ENCODE peak calls at places on chromosomes 6 and 20, in nine cellular contexts. One of them, this sample, is unnamed.

GRCh38 chr6:35359346-35359743 is 17.0 kb downstream of the PPARD start:
- DNase-seq in GM23248: no peak
- DNase-seq in MM.1S: no peak
- DNase-seq in PC-3: no peak
- DNase-seq in neural progenitor cell: no peak
- DNase-seq in HCT116: no peak
- DNase-seq in OCI-LY7: no peak
- DNase-seq in SK-N-SH: no peak
- DNase-seq in hepatocyte: no peak
- DNase-seq in this sample: no peak

GRCh38 chr20:44166477-44166876 is 20.5 kb downstream of the JPH2 start:
- DNase-seq in GM23248: peak; percentile 77
- DNase-seq in MM.1S: no peak
- DNase-seq in PC-3: peak; percentile 82
- DNase-seq in neural progenitor cell: no peak
- DNase-seq in HCT116: no peak
- DNase-seq in OCI-LY7: no peak
- DNase-seq in SK-N-SH: no peak
- DNase-seq in hepatocyte: no peak
- DNase-seq in this sample: no peak

GRCh38 chr6:45677381-45677992 is 299.8 kb upstream of the SUPT3H start:
- DNase-seq in GM23248: no peak
- DNase-seq in MM.1S: peak; percentile 72
- DNase-seq in PC-3: peak; percentile 53
- DNase-seq in neural progenitor cell: no peak
- DNase-seq in HCT116: no peak
- DNase-seq in OCI-LY7: peak; percentile 89
- DNase-seq in SK-N-SH: no peak
- DNase-seq in hepatocyte: no peak
- DNase-seq in this sample: no peak

GRCh38 chr6:29723666-29724588 is 693 bp downstream of the HLA-F start:
- DNase-seq in GM23248: peak; percentile 47
- DNase-seq in MM.1S: peak; percentile 27
- DNase-seq in PC-3: no peak
- DNase-seq in neural progenitor cell: peak; percentile 68
- DNase-seq in HCT116: no peak
- DNase-seq in OCI-LY7: peak; percentile 39
- DNase-seq in SK-N-SH: peak; percentile 27
- DNase-seq in hepatocyte: peak; percentile 16
- DNase-seq in this sample: peak; percentile 80

GRCh38 chr6:166673309-166673708 is 46.3 kb upstream of the RPS6KA2 start:
- DNase-seq in GM23248: no peak
- DNase-seq in MM.1S: no peak
- DNase-seq in PC-3: no peak
- DNase-seq in neural progenitor cell: no peak
- DNase-seq in HCT116: no peak
- DNase-seq in OCI-LY7: no peak
- DNase-seq in SK-N-SH: peak; percentile 40
- DNase-seq in hepatocyte: no peak
- DNase-seq in this sample: no peak

GRCh38 chr6:1200706-1201105 is 111.2 kb upstream of the FOXQ1 start:
- DNase-seq in GM23248: peak; percentile 9
- DNase-seq in MM.1S: no peak
- DNase-seq in PC-3: no peak
- DNase-seq in neural progenitor cell: no peak
- DNase-seq in HCT116: peak; percentile 64
- DNase-seq in OCI-LY7: no peak
- DNase-seq in SK-N-SH: no peak
- DNase-seq in hepatocyte: peak; percentile 58
- DNase-seq in this sample: no peak

GRCh38 chr6:36180126-36180525 is 16.4 kb upstream of the BRPF3 start:
- DNase-seq in GM23248: no peak
- DNase-seq in MM.1S: no peak
- DNase-seq in PC-3: no peak
- DNase-seq in neural progenitor cell: peak; percentile 12
- DNase-seq in HCT116: no peak
- DNase-seq in OCI-LY7: no peak
- DNase-seq in SK-N-SH: no peak
- DNase-seq in hepatocyte: no peak
- DNase-seq in this sample: no peak

GRCh38 chr20:5531318-5532081 is 214.7 kb upstream of the PROKR2 start:
- DNase-seq in GM23248: peak; percentile 84
- DNase-seq in MM.1S: no peak
- DNase-seq in PC-3: peak; percentile 40
- DNase-seq in neural progenitor cell: no peak
- DNase-seq in HCT116: no peak
- DNase-seq in OCI-LY7: no peak
- DNase-seq in SK-N-SH: no peak
- DNase-seq in hepatocyte: no peak
- DNase-seq in this sample: no peak

GRCh38 chr20:57834306-57834863 is 124.6 kb upstream of the PMEPA1 start:
- DNase-seq in GM23248: no peak
- DNase-seq in MM.1S: no peak
- DNase-seq in PC-3: no peak
- DNase-seq in neural progenitor cell: no peak
- DNase-seq in HCT116: no peak
- DNase-seq in OCI-LY7: no peak
- DNase-seq in SK-N-SH: no peak
- DNase-seq in hepatocyte: no peak
- DNase-seq in this sample: no peak

GRCh38 chr20:11207749-11208502 is 534.1 kb upstream of the JAG1 start:
- DNase-seq in GM23248: peak; percentile 85
- DNase-seq in MM.1S: no peak
- DNase-seq in PC-3: peak; percentile 96
- DNase-seq in neural progenitor cell: no peak
- DNase-seq in HCT116: peak; percentile 86
- DNase-seq in OCI-LY7: no peak
- DNase-seq in SK-N-SH: no peak
- DNase-seq in hepatocyte: peak; percentile 80
- DNase-seq in this sample: no peak

GRCh38 chr6:104789770-104790190 is 69.9 kb downstream of the HACE1 start:
- DNase-seq in GM23248: peak; percentile 69
- DNase-seq in MM.1S: peak; percentile 43
- DNase-seq in PC-3: peak; percentile 48
- DNase-seq in neural progenitor cell: no peak
- DNase-seq in HCT116: peak; percentile 50
- DNase-seq in OCI-LY7: peak; percentile 48
- DNase-seq in SK-N-SH: no peak
- DNase-seq in hepatocyte: peak; percentile 15
- DNase-seq in this sample: peak; percentile 41

GRCh38 chr20:58647162-58647813 is 3.8 kb upstream of the STX16 start:
- DNase-seq in GM23248: no peak
- DNase-seq in MM.1S: peak; percentile 44
- DNase-seq in PC-3: no peak
- DNase-seq in neural progenitor cell: no peak
- DNase-seq in HCT116: no peak
- DNase-seq in OCI-LY7: peak; percentile 64
- DNase-seq in SK-N-SH: peak; percentile 55
- DNase-seq in hepatocyte: no peak
- DNase-seq in this sample: no peak

GRCh38 chr6:164243012-164243610 is 828.6 kb downstream of the QKI start:
- DNase-seq in GM23248: no peak
- DNase-seq in MM.1S: no peak
- DNase-seq in PC-3: no peak
- DNase-seq in neural progenitor cell: no peak
- DNase-seq in HCT116: no peak
- DNase-seq in OCI-LY7: no peak
- DNase-seq in SK-N-SH: no peak
- DNase-seq in hepatocyte: no peak
- DNase-seq in this sample: no peak
- H3K27ac ChIP-seq in GM23248: no peak overlapping the region
- H3K27ac ChIP-seq in MM.1S: no peak overlapping the region
- H3K27ac ChIP-seq in PC-3: no peak overlapping the region
- H3K27ac ChIP-seq in neural progenitor cell: no peak overlapping the region
- H3K27ac ChIP-seq in HCT116: no peak overlapping the region
- H3K27ac ChIP-seq in OCI-LY7: no peak overlapping the region
- H3K27ac ChIP-seq in SK-N-SH: no peak overlapping the region
- H3K27ac ChIP-seq in hepatocyte: no peak overlapping the region
- H3K27ac ChIP-seq in this sample: no peak overlapping the region

GRCh38 chr6:148367418-148368024 is 24.9 kb downstream of the SASH1 start:
- DNase-seq in GM23248: peak; percentile 52
- DNase-seq in MM.1S: no peak
- DNase-seq in PC-3: peak; percentile 9
- DNase-seq in neural progenitor cell: peak; percentile 15
- DNase-seq in HCT116: no peak
- DNase-seq in OCI-LY7: no peak
- DNase-seq in SK-N-SH: no peak
- DNase-seq in hepatocyte: no peak
- DNase-seq in this sample: peak; percentile 42

GRCh38 chr6:148359228-148359627 is 16.6 kb downstream of the SASH1 start:
- DNase-seq in GM23248: no peak
- DNase-seq in MM.1S: no peak
- DNase-seq in PC-3: no peak
- DNase-seq in neural progenitor cell: no peak
- DNase-seq in HCT116: no peak
- DNase-seq in OCI-LY7: no peak
- DNase-seq in SK-N-SH: no peak
- DNase-seq in hepatocyte: no peak
- DNase-seq in this sample: no peak

GRCh38 chr6:148364056-148364844 is 21.6 kb downstream of the SASH1 start:
- DNase-seq in GM23248: peak; percentile 93
- DNase-seq in MM.1S: no peak
- DNase-seq in PC-3: no peak
- DNase-seq in neural progenitor cell: no peak
- DNase-seq in HCT116: no peak
- DNase-seq in OCI-LY7: no peak
- DNase-seq in SK-N-SH: no peak
- DNase-seq in hepatocyte: no peak
- DNase-seq in this sample: no peak

GRCh38 chr6:148370171-148370570 is 27.5 kb downstream of the SASH1 start:
- DNase-seq in GM23248: peak; percentile 57
- DNase-seq in MM.1S: no peak
- DNase-seq in PC-3: no peak
- DNase-seq in neural progenitor cell: no peak
- DNase-seq in HCT116: no peak
- DNase-seq in OCI-LY7: no peak
- DNase-seq in SK-N-SH: no peak
- DNase-seq in hepatocyte: no peak
- DNase-seq in this sample: no peak

GRCh38 chr6:148365037-148365436 is 22.4 kb downstream of the SASH1 start:
- DNase-seq in GM23248: no peak
- DNase-seq in MM.1S: no peak
- DNase-seq in PC-3: no peak
- DNase-seq in neural progenitor cell: no peak
- DNase-seq in HCT116: no peak
- DNase-seq in OCI-LY7: no peak
- DNase-seq in SK-N-SH: no peak
- DNase-seq in hepatocyte: no peak
- DNase-seq in this sample: no peak
- H3K4me1 ChIP-seq in GM23248: peaks cover 23% of the 10 kb centered on the region
- H3K4me1 ChIP-seq in MM.1S: no peaks in the 10 kb centered on the region
- H3K4me1 ChIP-seq in PC-3: no peaks in the 10 kb centered on the region
- H3K4me1 ChIP-seq in neural progenitor cell: peaks cover 12% of the 10 kb centered on the region
- H3K4me1 ChIP-seq in HCT116: no peaks in the 10 kb centered on the region
- H3K4me1 ChIP-seq in OCI-LY7: no peaks in the 10 kb centered on the region
- H3K4me1 ChIP-seq in SK-N-SH: peaks cover 26% of the 10 kb centered on the region
- H3K4me1 ChIP-seq in hepatocyte: no peaks in the 10 kb centered on the region
- H3K4me1 ChIP-seq in this sample: peaks cover 26% of the 10 kb centered on the region

GRCh38 chr20:19765266-19765665 is 7.2 kb downstream of the RIN2 start:
- DNase-seq in GM23248: no peak
- DNase-seq in MM.1S: no peak
- DNase-seq in PC-3: no peak
- DNase-seq in neural progenitor cell: no peak
- DNase-seq in HCT116: no peak
- DNase-seq in OCI-LY7: no peak
- DNase-seq in SK-N-SH: no peak
- DNase-seq in hepatocyte: no peak
- DNase-seq in this sample: no peak
- TF ChIP-seq EZH2phosphoT487 in GM23248: no peak
- TF ChIP-seq EZH2phosphoT487 in MM.1S: no peak
- TF ChIP-seq EZH2phosphoT487 in PC-3: no peak
- TF ChIP-seq EZH2phosphoT487 in neural progenitor cell: no peak
- TF ChIP-seq EZH2phosphoT487 in HCT116: no peak
- TF ChIP-seq EZH2phosphoT487 in OCI-LY7: no peak
- TF ChIP-seq EZH2phosphoT487 in SK-N-SH: no peak
- TF ChIP-seq EZH2phosphoT487 in hepatocyte: no peak
- TF ChIP-seq EZH2phosphoT487 in this sample: no peak

GRCh38 chr20:17965042-17965697 is 3.4 kb downstream of the SNX5 start:
- DNase-seq in GM23248: no peak
- DNase-seq in MM.1S: no peak
- DNase-seq in PC-3: no peak
- DNase-seq in neural progenitor cell: no peak
- DNase-seq in HCT116: no peak
- DNase-seq in OCI-LY7: no peak
- DNase-seq in SK-N-SH: no peak
- DNase-seq in hepatocyte: no peak
- DNase-seq in this sample: peak; percentile 17
- H3K27ac ChIP-seq in GM23248: peak overlapping the region; percentile 98
- H3K27ac ChIP-seq in MM.1S: peak overlapping the region; percentile 99
- H3K27ac ChIP-seq in PC-3: no peak overlapping the region
- H3K27ac ChIP-seq in neural progenitor cell: no peak overlapping the region
- H3K27ac ChIP-seq in HCT116: no peak overlapping the region
- H3K27ac ChIP-seq in OCI-LY7: peak overlapping the region; percentile 95
- H3K27ac ChIP-seq in SK-N-SH: no peak overlapping the region
- H3K27ac ChIP-seq in hepatocyte: peak overlapping the region; percentile 98
- H3K27ac ChIP-seq in this sample: peak overlapping the region; percentile 98

GRCh38 chr6:122459240-122459639 is 12.4 kb downstream of the SERINC1 start:
- DNase-seq in GM23248: no peak
- DNase-seq in MM.1S: no peak
- DNase-seq in PC-3: peak; percentile 48
- DNase-seq in neural progenitor cell: no peak
- DNase-seq in HCT116: no peak
- DNase-seq in OCI-LY7: no peak
- DNase-seq in SK-N-SH: no peak
- DNase-seq in hepatocyte: no peak
- DNase-seq in this sample: no peak

GRCh38 chr6:122458087-122458486 is 13.5 kb downstream of the SERINC1 start:
- DNase-seq in GM23248: no peak
- DNase-seq in MM.1S: no peak
- DNase-seq in PC-3: no peak
- DNase-seq in neural progenitor cell: no peak
- DNase-seq in HCT116: no peak
- DNase-seq in OCI-LY7: no peak
- DNase-seq in SK-N-SH: no peak
- DNase-seq in hepatocyte: no peak
- DNase-seq in this sample: no peak

GRCh38 chr6:122461885-122462284 is 9.7 kb downstream of the SERINC1 start:
- DNase-seq in GM23248: no peak
- DNase-seq in MM.1S: no peak
- DNase-seq in PC-3: no peak
- DNase-seq in neural progenitor cell: no peak
- DNase-seq in HCT116: no peak
- DNase-seq in OCI-LY7: no peak
- DNase-seq in SK-N-SH: no peak
- DNase-seq in hepatocyte: no peak
- DNase-seq in this sample: no peak
- H3K4me1 ChIP-seq in GM23248: no peaks in the 10 kb centered on the region
- H3K4me1 ChIP-seq in MM.1S: no peaks in the 10 kb centered on the region
- H3K4me1 ChIP-seq in PC-3: peaks cover 12% of the 10 kb centered on the region
- H3K4me1 ChIP-seq in neural progenitor cell: peaks cover 4% of the 10 kb centered on the region
- H3K4me1 ChIP-seq in HCT116: no peaks in the 10 kb centered on the region
- H3K4me1 ChIP-seq in OCI-LY7: no peaks in the 10 kb centered on the region
- H3K4me1 ChIP-seq in SK-N-SH: no peaks in the 10 kb centered on the region
- H3K4me1 ChIP-seq in hepatocyte: no peaks in the 10 kb centered on the region
- H3K4me1 ChIP-seq in this sample: peaks cover 11% of the 10 kb centered on the region

GRCh38 chr6:123562264-123562663 is 74.5 kb downstream of the TRDN start:
- DNase-seq in GM23248: no peak
- DNase-seq in MM.1S: no peak
- DNase-seq in PC-3: no peak
- DNase-seq in neural progenitor cell: no peak
- DNase-seq in HCT116: no peak
- DNase-seq in OCI-LY7: no peak
- DNase-seq in SK-N-SH: no peak
- DNase-seq in hepatocyte: no peak
- DNase-seq in this sample: no peak
- TF ChIP-seq EZH2phosphoT487 in GM23248: no peak
- TF ChIP-seq EZH2phosphoT487 in MM.1S: no peak
- TF ChIP-seq EZH2phosphoT487 in PC-3: no peak
- TF ChIP-seq EZH2phosphoT487 in neural progenitor cell: no peak
- TF ChIP-seq EZH2phosphoT487 in HCT116: no peak
- TF ChIP-seq EZH2phosphoT487 in OCI-LY7: no peak
- TF ChIP-seq EZH2phosphoT487 in SK-N-SH: no peak
- TF ChIP-seq EZH2phosphoT487 in hepatocyte: no peak
- TF ChIP-seq EZH2phosphoT487 in this sample: no peak

GRCh38 chr6:148524509-148524908 is 181.9 kb downstream of the SASH1 start:
- DNase-seq in GM23248: peak; percentile 88
- DNase-seq in MM.1S: no peak
- DNase-seq in PC-3: peak; percentile 56
- DNase-seq in neural progenitor cell: no peak
- DNase-seq in HCT116: no peak
- DNase-seq in OCI-LY7: no peak
- DNase-seq in SK-N-SH: no peak
- DNase-seq in hepatocyte: no peak
- DNase-seq in this sample: no peak
- H3K27ac ChIP-seq in GM23248: peak overlapping the region; percentile 100
- H3K27ac ChIP-seq in MM.1S: no peak overlapping the region
- H3K27ac ChIP-seq in PC-3: peak overlapping the region; percentile 98
- H3K27ac ChIP-seq in neural progenitor cell: no peak overlapping the region
- H3K27ac ChIP-seq in HCT116: no peak overlapping the region
- H3K27ac ChIP-seq in OCI-LY7: no peak overlapping the region
- H3K27ac ChIP-seq in SK-N-SH: peak overlapping the region; percentile 81
- H3K27ac ChIP-seq in hepatocyte: peak overlapping the region; percentile 70
- H3K27ac ChIP-seq in this sample: no peak overlapping the region

This sample was measured in GM23338.